ENCODE peak calls at places on chromosomes 1 and 21, in six cellular contexts. One of them, this sample, is unnamed.

GRCh38 chr1:203930343-203930742 is 68.9 kb downstream of the SNRPE start:
- DNase-seq in neural progenitor cell: no peak
- DNase-seq in fibroblast of the aortic adventitia: peak; percentile 75
- DNase-seq in WERI-Rb-1: no peak
- DNase-seq in chondrocyte: no peak
- DNase-seq in fibroblast of pulmonary artery: peak; percentile 71
- DNase-seq in this sample: no peak

GRCh38 chr1:205438213-205439158 is 16.6 kb upstream of the LEMD1 start:
- DNase-seq in WERI-Rb-1: peak; percentile 89
- DNase-seq in neural progenitor cell: no peak
- DNase-seq in chondrocyte: no peak
- DNase-seq in fibroblast of the aortic adventitia: peak; percentile 80
- DNase-seq in fibroblast of pulmonary artery: peak; percentile 88
- DNase-seq in this sample: peak; percentile 53

GRCh38 chr1:113809651-113810602 is 2.3 kb downstream of the RSBN1 start:
- DNase-seq in fibroblast of the aortic adventitia: no peak
- DNase-seq in WERI-Rb-1: no peak
- DNase-seq in fibroblast of pulmonary artery: no peak
- DNase-seq in neural progenitor cell: no peak
- DNase-seq in chondrocyte: no peak
- DNase-seq in this sample: peak; percentile 54

GRCh38 chr21:39095681-39096080 is 87.6 kb downstream of the PSMG1 start:
- DNase-seq in WERI-Rb-1: no peak
- DNase-seq in fibroblast of pulmonary artery: no peak
- DNase-seq in chondrocyte: no peak
- DNase-seq in neural progenitor cell: no peak
- DNase-seq in fibroblast of the aortic adventitia: no peak
- DNase-seq in this sample: no peak

GRCh38 chr1:161981126-161981525 is 42.5 kb downstream of the OLFML2B start:
- DNase-seq in WERI-Rb-1: no peak
- DNase-seq in chondrocyte: no peak
- DNase-seq in fibroblast of the aortic adventitia: no peak
- DNase-seq in neural progenitor cell: no peak
- DNase-seq in fibroblast of pulmonary artery: no peak
- DNase-seq in this sample: no peak

GRCh38 chr1:95953005-95953404 is 719.0 kb downstream of the RWDD3 start:
- DNase-seq in fibroblast of pulmonary artery: peak; percentile 23
- DNase-seq in neural progenitor cell: peak; percentile 37
- DNase-seq in fibroblast of the aortic adventitia: peak; percentile 11
- DNase-seq in WERI-Rb-1: peak; percentile 20
- DNase-seq in chondrocyte: no peak
- DNase-seq in this sample: no peak

GRCh38 chr1:78102082-78102481 is 56.3 kb downstream of the GIPC2 start:
- DNase-seq in neural progenitor cell: no peak
- DNase-seq in chondrocyte: no peak
- DNase-seq in WERI-Rb-1: no peak
- DNase-seq in fibroblast of pulmonary artery: peak; percentile 72
- DNase-seq in fibroblast of the aortic adventitia: peak; percentile 75
- DNase-seq in this sample: peak; percentile 86

GRCh38 chr1:41811978-41812852 is 106.5 kb downstream of the HIVEP3 start:
- DNase-seq in WERI-Rb-1: peak; percentile 69
- DNase-seq in chondrocyte: no peak
- DNase-seq in fibroblast of the aortic adventitia: peak; percentile 95
- DNase-seq in fibroblast of pulmonary artery: peak; percentile 97
- DNase-seq in neural progenitor cell: peak; percentile 79
- DNase-seq in this sample: peak; percentile 56

GRCh38 chr1:209427811-209428210 is 155.7 kb upstream of the CAMK1G start:
- DNase-seq in neural progenitor cell: no peak
- DNase-seq in chondrocyte: no peak
- DNase-seq in fibroblast of the aortic adventitia: no peak
- DNase-seq in WERI-Rb-1: no peak
- DNase-seq in fibroblast of pulmonary artery: no peak
- DNase-seq in this sample: no peak

GRCh38 chr1:166950156-166950555 is 25.2 kb downstream of the ILDR2 start:
- DNase-seq in chondrocyte: no peak
- DNase-seq in fibroblast of the aortic adventitia: no peak
- DNase-seq in fibroblast of pulmonary artery: no peak
- DNase-seq in neural progenitor cell: peak; percentile 94
- DNase-seq in WERI-Rb-1: no peak
- DNase-seq in this sample: no peak

GRCh38 chr1:46412853-46413595 is 18.9 kb downstream of the FAAH start:
- DNase-seq in chondrocyte: no peak
- DNase-seq in neural progenitor cell: no peak
- DNase-seq in fibroblast of pulmonary artery: no peak
- DNase-seq in WERI-Rb-1: no peak
- DNase-seq in fibroblast of the aortic adventitia: no peak
- DNase-seq in this sample: no peak

GRCh38 chr21:31182231-31183129 is 144.2 kb upstream of the KRTAP19-8 start:
- DNase-seq in WERI-Rb-1: no peak
- DNase-seq in fibroblast of pulmonary artery: no peak
- DNase-seq in fibroblast of the aortic adventitia: no peak
- DNase-seq in neural progenitor cell: no peak
- DNase-seq in chondrocyte: no peak
- DNase-seq in this sample: no peak

GRCh38 chr1:9780554-9781110 is 43.1 kb downstream of the CLSTN1 start:
- DNase-seq in WERI-Rb-1: no peak
- DNase-seq in chondrocyte: no peak
- DNase-seq in fibroblast of pulmonary artery: no peak
- DNase-seq in fibroblast of the aortic adventitia: no peak
- DNase-seq in neural progenitor cell: no peak
- DNase-seq in this sample: no peak

GRCh38 chr1:89610457-89610991 is 22.4 kb upstream of the LRRC8C start:
- DNase-seq in fibroblast of pulmonary artery: no peak
- DNase-seq in neural progenitor cell: no peak
- DNase-seq in chondrocyte: peak; percentile 84
- DNase-seq in fibroblast of the aortic adventitia: no peak
- DNase-seq in WERI-Rb-1: no peak
- DNase-seq in this sample: no peak

GRCh38 chr1:162006081-162006480 is 17.6 kb downstream of the OLFML2B start:
- DNase-seq in fibroblast of the aortic adventitia: no peak
- DNase-seq in neural progenitor cell: no peak
- DNase-seq in chondrocyte: no peak
- DNase-seq in WERI-Rb-1: no peak
- DNase-seq in fibroblast of pulmonary artery: no peak
- DNase-seq in this sample: no peak

GRCh38 chr1:212847549-212847948 is at the start of gene SPATA45:
- DNase-seq in neural progenitor cell: no peak
- DNase-seq in fibroblast of the aortic adventitia: no peak
- DNase-seq in fibroblast of pulmonary artery: no peak
- DNase-seq in chondrocyte: no peak
- DNase-seq in WERI-Rb-1: no peak
- DNase-seq in this sample: no peak

GRCh38 chr1:78440381-78440793 is 50.4 kb upstream of the PTGFR start:
- DNase-seq in fibroblast of pulmonary artery: no peak
- DNase-seq in chondrocyte: no peak
- DNase-seq in WERI-Rb-1: no peak
- DNase-seq in fibroblast of the aortic adventitia: peak; percentile 74
- DNase-seq in neural progenitor cell: no peak
- DNase-seq in this sample: peak; percentile 53

DNA sequence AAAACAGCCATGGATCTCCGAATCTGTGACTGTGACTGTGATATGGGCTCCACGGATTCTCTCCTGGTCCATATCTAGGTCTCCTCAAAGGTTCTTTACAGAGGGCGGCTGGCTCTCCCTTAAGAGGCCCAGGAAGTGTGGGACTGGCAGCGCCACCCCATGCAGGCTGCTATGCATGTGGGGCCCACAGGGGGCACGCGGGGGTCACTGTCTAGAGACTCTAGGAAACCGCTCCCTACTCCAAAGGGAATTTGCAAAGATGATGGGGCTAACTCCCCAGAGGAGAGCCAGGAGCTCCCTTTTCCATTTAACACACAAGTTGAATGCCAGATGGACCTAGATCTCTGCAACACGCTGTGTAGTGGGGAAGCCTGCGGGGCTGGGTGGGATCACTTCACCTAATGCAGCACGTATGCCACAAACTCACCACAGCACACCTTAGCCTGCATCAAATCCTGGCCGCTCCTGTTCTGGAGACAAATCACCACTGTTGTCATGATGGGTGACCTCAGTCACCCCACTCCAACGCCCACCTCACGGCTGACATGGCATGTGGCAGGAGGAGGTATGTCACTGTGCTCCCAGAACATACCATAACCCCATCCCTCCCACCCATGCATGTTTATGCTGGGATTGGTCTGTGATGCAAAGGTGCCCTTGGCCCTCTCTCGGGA is 61.7 kb downstream of the SLC45A1 start:
- DNase-seq in neural progenitor cell: no peak
- DNase-seq in chondrocyte: no peak
- DNase-seq in fibroblast of pulmonary artery: no peak
- DNase-seq in fibroblast of the aortic adventitia: no peak
- DNase-seq in WERI-Rb-1: no peak
- DNase-seq in this sample: no peak
- TF ChIP-seq CTCF in neural progenitor cell: no peak
- TF ChIP-seq CTCF in chondrocyte: no peak
- TF ChIP-seq CTCF in fibroblast of pulmonary artery: no peak
- TF ChIP-seq CTCF in fibroblast of the aortic adventitia: no peak
- TF ChIP-seq CTCF in WERI-Rb-1: no peak
- TF ChIP-seq CTCF in this sample: no peak

GRCh38 chr1:244998717-244999346 is 134.5 kb upstream of the HNRNPU start:
- DNase-seq in fibroblast of pulmonary artery: no peak
- DNase-seq in fibroblast of the aortic adventitia: no peak
- DNase-seq in chondrocyte: no peak
- DNase-seq in neural progenitor cell: no peak
- DNase-seq in WERI-Rb-1: no peak
- DNase-seq in this sample: no peak

GRCh38 chr1:245003246-245003645 is 138.9 kb upstream of the HNRNPU start:
- DNase-seq in WERI-Rb-1: no peak
- DNase-seq in chondrocyte: no peak
- DNase-seq in fibroblast of the aortic adventitia: no peak
- DNase-seq in neural progenitor cell: no peak
- DNase-seq in fibroblast of pulmonary artery: no peak
- DNase-seq in this sample: no peak

GRCh38 chr1:244995602-244996400 is 131.5 kb upstream of the HNRNPU start:
- DNase-seq in chondrocyte: no peak
- DNase-seq in neural progenitor cell: no peak
- DNase-seq in fibroblast of the aortic adventitia: no peak
- DNase-seq in fibroblast of pulmonary artery: no peak
- DNase-seq in WERI-Rb-1: no peak
- DNase-seq in this sample: no peak

GRCh38 chr1:245001252-245001651 is 136.9 kb upstream of the HNRNPU start:
- DNase-seq in neural progenitor cell: no peak
- DNase-seq in fibroblast of the aortic adventitia: peak; percentile 34
- DNase-seq in WERI-Rb-1: no peak
- DNase-seq in chondrocyte: no peak
- DNase-seq in fibroblast of pulmonary artery: no peak
- DNase-seq in this sample: no peak

GRCh38 chr1:245000872-245001188 is 136.5 kb upstream of the HNRNPU start:
- DNase-seq in chondrocyte: no peak
- DNase-seq in neural progenitor cell: no peak
- DNase-seq in fibroblast of pulmonary artery: no peak
- DNase-seq in WERI-Rb-1: no peak
- DNase-seq in fibroblast of the aortic adventitia: no peak
- DNase-seq in this sample: no peak
- TF ChIP-seq CTCF in chondrocyte: no peak
- TF ChIP-seq CTCF in neural progenitor cell: no peak
- TF ChIP-seq CTCF in fibroblast of pulmonary artery: no peak
- TF ChIP-seq CTCF in WERI-Rb-1: no peak
- TF ChIP-seq CTCF in fibroblast of the aortic adventitia: no peak
- TF ChIP-seq CTCF in this sample: no peak

GRCh38 chr1:6171546-6172124 is 8.5 kb downstream of the CHD5 start:
- DNase-seq in fibroblast of pulmonary artery: no peak
- DNase-seq in fibroblast of the aortic adventitia: no peak
- DNase-seq in WERI-Rb-1: peak; percentile 71
- DNase-seq in chondrocyte: no peak
- DNase-seq in neural progenitor cell: peak; percentile 62
- DNase-seq in this sample: no peak
- TF ChIP-seq CTCF in fibroblast of pulmonary artery: peak; percentile 45
- TF ChIP-seq CTCF in fibroblast of the aortic adventitia: peak; percentile 31
- TF ChIP-seq CTCF in WERI-Rb-1: peak; percentile 76
- TF ChIP-seq CTCF in chondrocyte: peak; percentile 68
- TF ChIP-seq CTCF in neural progenitor cell: peak; percentile 62
- TF ChIP-seq CTCF in this sample: peak; percentile 62

DNA sequence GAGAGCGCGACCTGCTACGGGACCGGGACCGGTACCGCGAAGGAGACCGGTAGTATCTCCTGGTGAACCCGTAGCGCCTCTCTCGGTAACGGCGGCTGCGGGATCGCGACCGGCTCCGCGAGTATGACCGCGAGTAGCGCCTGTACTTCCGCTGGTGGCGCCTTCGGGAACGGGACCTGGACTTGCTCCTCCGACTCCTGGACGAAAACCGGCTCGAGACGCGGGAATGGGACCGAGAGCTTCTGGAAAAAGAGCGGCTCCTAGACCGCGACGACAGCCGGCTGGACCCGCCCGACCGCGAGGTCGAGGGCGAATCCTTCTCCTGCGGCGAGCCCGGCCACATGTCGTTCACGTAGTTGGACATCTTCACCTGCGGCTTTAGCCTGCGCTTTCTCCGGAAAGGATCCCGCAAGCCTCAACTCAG is 642 bp downstream of the RSRP1 start:
- DNase-seq in fibroblast of pulmonary artery: no peak
- DNase-seq in chondrocyte: no peak
- DNase-seq in neural progenitor cell: peak; percentile 66
- DNase-seq in WERI-Rb-1: no peak
- DNase-seq in fibroblast of the aortic adventitia: no peak
- DNase-seq in this sample: no peak
- TF ChIP-seq CTCF in fibroblast of pulmonary artery: no peak
- TF ChIP-seq CTCF in chondrocyte: no peak
- TF ChIP-seq CTCF in neural progenitor cell: peak; percentile 8
- TF ChIP-seq CTCF in WERI-Rb-1: no peak
- TF ChIP-seq CTCF in fibroblast of the aortic adventitia: peak; percentile 10
- TF ChIP-seq CTCF in this sample: no peak

This sample was measured in HFFc6.